ENCODE peak calls at places on chromosomes 1 and 21, in seven cellular contexts. H is NB4, S is A549, M is HCT116, D is IMR-90, F is prostate gland, Q is tibial nerve. T is an unnamed sample.

GRCh38 chr1:23403038-23403336 is 21.6 kb downstream of the TCEA3 start:
- DNase-seq in H (peak), S (peak), M (peak), D (peak), F (no peak), Q (no peak), T (peak)

GRCh38 chr1:56517404-56518130 is 61.8 kb downstream of the PLPP3 start:
- DNase-seq in H (no peak), S (no peak), M (no peak), D (no peak), F (no peak), Q (no peak), T (no peak)

GRCh38 chr1:7121622-7121988 is 336.4 kb downstream of the CAMTA1 start:
- DNase-seq in H (no peak), S (no peak), M (no peak), D (no peak), F (peak), Q (no peak), T (no peak)

GRCh38 chr1:21640653-21641052 is 28.5 kb downstream of the RAP1GAP start:
- DNase-seq in H (no peak), S (no peak), M (no peak), D (no peak), F (no peak), Q (no peak), T (no peak)

GRCh38 chr1:77430966-77431735 is 149.3 kb downstream of the AK5 start:
- DNase-seq in H (peak), S (no peak), M (no peak), D (peak), F (no peak), Q (no peak), T (no peak)

GRCh38 chr1:202248861-202249260 is 55.3 kb downstream of the LGR6 start:
- DNase-seq in H (no peak), S (no peak), M (no peak), D (no peak), F (no peak), Q (no peak), T (no peak)

GRCh38 chr1:81052162-81052561 is 748.6 kb upstream of the ADGRL2 start:
- DNase-seq in H (no peak), S (no peak), M (no peak), D (no peak), F (no peak), Q (no peak), T (no peak)

GRCh38 chr1:14165289-14165867 is 433.1 kb upstream of the KAZN start:
- DNase-seq in H (no peak), S (no peak), M (no peak), D (no peak), F (no peak), Q (no peak), T (no peak)

GRCh38 chr1:156509424-156510035 is 9.0 kb upstream of the MEF2D start:
- DNase-seq in H (no peak), S (no peak), M (no peak), D (no peak), F (no peak), Q (no peak), T (no peak)

GRCh38 chr1:101365186-101365585 is 128.4 kb downstream of the S1PR1 start:
- DNase-seq in H (no peak), S (no peak), M (no peak), D (peak), F (no peak), Q (no peak), T (no peak)

GRCh38 chr1:70583522-70583921 is 172.5 kb downstream of the CTH start:
- DNase-seq in H (no peak), S (no peak), M (no peak), D (no peak), F (no peak), Q (no peak), T (no peak)

GRCh38 chr1:167738158-167738557 is 16.4 kb downstream of the MPZL1 start:
- DNase-seq in H (no peak), S (no peak), M (no peak), D (peak), F (no peak), Q (no peak), T (no peak)

GRCh38 chr1:197465528-197466205 is 197.6 kb downstream of the CRB1 start:
- DNase-seq in H (no peak), S (no peak), M (no peak), D (no peak), F (no peak), Q (no peak), T (no peak)

GRCh38 chr1:223401873-223402789 is 8.9 kb downstream of the CCDC185 start:
- DNase-seq in H (no peak), S (peak), M (peak), D (peak), F (no peak), Q (no peak), T (no peak)

GRCh38 chr1:20080441-20081330 is 10.7 kb downstream of the PLA2G5 start:
- DNase-seq in H (peak), S (no peak), M (no peak), D (no peak), F (no peak), Q (no peak), T (no peak)

GRCh38 chr1:117164209-117164608 is 42.7 kb upstream of the TRIM45 start:
- DNase-seq in H (no peak), S (no peak), M (no peak), D (no peak), F (no peak), Q (no peak), T (no peak)

GRCh38 chr21:22019766-22020165 is 1021.6 kb downstream of the NCAM2 start:
- DNase-seq in H (no peak), S (no peak), M (no peak), D (peak), F (no peak), Q (no peak), T (no peak)

GRCh38 chr1:178530037-178530402 is 17.1 kb downstream of the TEX35 start:
- DNase-seq in H (no peak), S (peak), M (peak), D (peak), F (no peak), Q (no peak), T (no peak)

GRCh38 chr1:28887418-28887834 is 26.9 kb upstream of the EPB41 start:
- DNase-seq in H (peak), S (no peak), M (no peak), D (no peak), F (no peak), Q (no peak), T (peak)

GRCh38 chr1:117167402-117167801 is 43.3 kb downstream of the VTCN1 start:
- DNase-seq in H (no peak), S (no peak), M (no peak), D (no peak), F (no peak), Q (no peak), T (no peak)

GRCh38 chr1:226990133-226990716 is 50.1 kb downstream of the COQ8A start:
- DNase-seq in H (no peak), S (no peak), M (no peak), D (no peak), F (no peak), Q (no peak), T (peak)

GRCh38 chr1:12447849-12448312 is 170.1 kb downstream of the DHRS3 start:
- DNase-seq in H (no peak), S (no peak), M (no peak), D (peak), F (no peak), Q (no peak), T (no peak)

GRCh38 chr21:45330075-45330781 is 42.5 kb upstream of the POFUT2 start:
- DNase-seq in H (no peak), S (peak), M (no peak), D (peak), F (no peak), Q (no peak), T (no peak)

GRCh38 chr21:34839070-34839820 is 170.5 kb downstream of the CLIC6 start:
- DNase-seq in H (peak), S (no peak), M (no peak), D (no peak), F (no peak), Q (no peak), T (no peak)
- TF ChIP-seq POLR2A in H (no peak), S (no peak), M (no peak), D (no peak), F (no peak), Q (no peak), T (no peak)

DNA sequence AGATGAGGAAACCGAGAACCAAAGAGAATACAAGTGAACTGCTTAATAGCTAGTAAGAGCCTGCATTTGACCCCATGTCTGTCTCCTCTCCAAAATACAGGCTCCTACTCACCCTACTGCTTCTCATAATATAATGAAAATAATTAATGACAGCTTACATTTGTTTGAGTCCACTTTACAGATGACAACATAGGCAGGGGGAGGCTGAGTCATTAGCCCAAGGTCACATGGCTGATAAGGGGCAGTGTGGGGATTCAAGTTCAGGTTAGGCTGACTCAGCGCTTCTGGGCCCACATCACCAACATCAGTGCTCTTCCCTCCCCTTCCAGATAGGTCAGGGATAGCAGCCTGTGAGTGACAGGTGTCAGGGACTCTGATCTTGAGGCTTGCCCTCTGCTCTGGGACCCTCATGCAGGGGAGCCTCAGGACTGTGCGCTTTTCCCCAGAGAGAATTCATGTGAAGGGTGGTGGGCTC is 16.2 kb downstream of the AZIN2 start:
- DNase-seq in H (no peak), S (no peak), M (no peak), D (peak), F (no peak), Q (no peak), T (no peak)
- H3K4me3 ChIP-seq in H (no peak), S (no peak), M (no peak), D (no peak), F (no peak), Q (no peak), T (no peak)

DNA sequence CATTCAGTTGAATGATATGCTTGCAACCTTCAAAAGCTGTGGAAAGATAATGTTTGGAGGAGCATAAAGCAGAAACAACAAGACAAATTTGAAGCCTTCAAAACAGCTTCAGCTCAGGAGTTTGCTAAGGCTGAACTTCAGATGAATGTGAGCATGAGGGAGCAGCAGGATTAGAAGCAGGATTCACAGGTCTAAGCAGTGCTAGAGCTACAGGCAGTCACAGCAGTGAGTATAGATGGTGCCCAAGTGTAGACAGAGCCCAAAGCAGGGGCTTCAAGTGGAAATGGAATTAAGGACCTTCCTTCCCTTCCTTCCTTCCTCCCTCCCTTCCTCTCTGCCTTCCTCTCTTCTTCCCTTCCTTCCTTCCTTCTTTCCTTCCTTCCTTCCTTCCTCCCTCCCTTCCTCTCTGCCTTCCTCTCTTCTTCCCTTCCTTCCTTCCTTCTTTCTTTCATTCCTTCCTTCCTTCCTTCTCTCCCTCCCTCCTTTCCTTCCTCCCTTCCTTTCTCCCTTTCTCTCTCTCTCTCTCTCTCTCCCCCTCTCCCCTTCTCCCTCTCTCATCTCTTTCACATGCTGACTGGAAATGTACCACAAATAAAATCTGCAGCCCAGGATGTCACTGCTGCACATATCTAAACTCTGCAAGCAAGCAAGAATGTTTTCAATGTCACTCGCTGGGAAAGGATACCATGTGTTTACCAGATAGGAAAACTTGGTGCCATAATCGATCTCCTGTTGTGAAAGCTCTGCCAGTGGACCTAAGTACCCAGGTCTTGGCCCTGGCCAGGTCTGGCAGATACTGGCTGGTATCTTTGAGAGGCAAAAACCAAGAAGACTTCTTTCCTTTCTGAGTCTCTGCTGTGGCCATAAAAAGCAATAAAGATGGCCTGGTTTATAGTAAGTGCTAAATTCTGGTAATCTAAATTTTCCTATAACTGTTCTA is 13.1 kb upstream of the SLC30A10 start:
- DNase-seq in H (no peak), S (no peak), M (no peak), D (no peak), F (no peak), Q (no peak), T (no peak)
- TF ChIP-seq POLR2A in H (no peak), S (no peak), M (no peak), D (no peak), F (no peak), Q (no peak), T (no peak)

GRCh38 chr1:152189657-152190442 is 30.8 kb upstream of the RPTN start:
- DNase-seq in H (peak), S (peak), M (peak), D (peak), F (peak), Q (peak), T (peak)
- H3K4me3 ChIP-seq in H (no peak), S (peak), M (no peak), D (no peak), F (peak), Q (peak), T (no peak)

GRCh38 chr1:153919879-153920852 is 2.6 kb downstream of the GATAD2B start:
- DNase-seq in H (peak), S (peak), M (no peak), D (peak), F (no peak), Q (no peak), T (no peak)

GRCh38 chr1:153921080-153921802 is 1.5 kb downstream of the GATAD2B start:
- DNase-seq in H (no peak), S (no peak), M (no peak), D (no peak), F (no peak), Q (no peak), T (no peak)

GRCh38 chr1:153921803-153922075 is 1.0 kb downstream of the GATAD2B start:
- DNase-seq in H (no peak), S (no peak), M (no peak), D (no peak), F (peak), Q (no peak), T (no peak)

GRCh38 chr1:153922076-153922837 is 515 bp downstream of the GATAD2B start:
- DNase-seq in H (peak), S (no peak), M (no peak), D (no peak), F (peak), Q (no peak), T (no peak)

GRCh38 chr1:153922838-153923652 is at the start of gene GATAD2B:
- DNase-seq in H (peak), S (peak), M (peak), D (peak), F (peak), Q (peak), T (peak)
- TF ChIP-seq POLR2A in H (peak), S (peak), M (peak), D (peak), F (peak), Q (peak), T (peak)

DNA sequence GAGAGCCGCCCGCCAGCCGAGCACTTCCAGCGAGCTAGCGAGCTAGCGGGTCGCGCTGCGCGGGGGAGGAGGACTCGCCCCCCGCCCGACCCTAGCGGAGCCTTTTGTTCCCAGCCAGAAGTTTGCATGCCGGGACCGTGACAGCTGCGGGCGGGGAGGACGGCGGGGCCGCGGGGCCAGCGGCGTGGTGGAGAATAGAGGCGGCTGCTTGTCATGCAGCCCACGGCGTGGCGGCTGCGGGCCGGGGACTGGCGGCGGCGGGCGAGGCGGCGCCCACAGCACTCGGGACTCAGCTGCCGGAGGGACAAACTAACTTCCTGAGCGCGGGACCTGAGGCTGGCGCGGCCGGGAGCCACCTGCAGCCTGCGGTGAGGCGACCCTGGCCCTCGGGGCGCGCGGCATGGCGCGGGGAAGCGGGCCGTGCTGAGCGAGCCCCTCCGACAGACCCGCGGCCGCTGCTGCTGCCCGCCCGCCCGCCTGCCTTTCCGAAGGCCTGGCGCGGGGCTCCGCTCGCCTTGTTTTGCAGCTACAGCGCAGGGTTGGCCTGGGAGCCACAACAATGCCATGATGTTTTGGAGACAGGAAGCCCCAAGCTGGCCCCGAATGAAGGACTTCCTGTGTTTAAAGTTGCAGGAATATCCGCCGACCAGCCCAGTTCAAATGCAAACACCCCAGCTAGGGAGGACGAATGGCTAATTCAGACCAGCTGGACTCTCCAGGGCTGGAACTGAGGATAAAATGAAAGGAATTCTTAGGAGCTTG is 82.2 kb upstream of the BMP8A start:
- DNase-seq in H (peak), S (peak), M (no peak), D (peak), F (no peak), Q (peak), T (peak)
- H3K4me3 ChIP-seq in H (peak), S (peak), M (peak), D (peak), F (peak), Q (peak), T (peak)

DNA sequence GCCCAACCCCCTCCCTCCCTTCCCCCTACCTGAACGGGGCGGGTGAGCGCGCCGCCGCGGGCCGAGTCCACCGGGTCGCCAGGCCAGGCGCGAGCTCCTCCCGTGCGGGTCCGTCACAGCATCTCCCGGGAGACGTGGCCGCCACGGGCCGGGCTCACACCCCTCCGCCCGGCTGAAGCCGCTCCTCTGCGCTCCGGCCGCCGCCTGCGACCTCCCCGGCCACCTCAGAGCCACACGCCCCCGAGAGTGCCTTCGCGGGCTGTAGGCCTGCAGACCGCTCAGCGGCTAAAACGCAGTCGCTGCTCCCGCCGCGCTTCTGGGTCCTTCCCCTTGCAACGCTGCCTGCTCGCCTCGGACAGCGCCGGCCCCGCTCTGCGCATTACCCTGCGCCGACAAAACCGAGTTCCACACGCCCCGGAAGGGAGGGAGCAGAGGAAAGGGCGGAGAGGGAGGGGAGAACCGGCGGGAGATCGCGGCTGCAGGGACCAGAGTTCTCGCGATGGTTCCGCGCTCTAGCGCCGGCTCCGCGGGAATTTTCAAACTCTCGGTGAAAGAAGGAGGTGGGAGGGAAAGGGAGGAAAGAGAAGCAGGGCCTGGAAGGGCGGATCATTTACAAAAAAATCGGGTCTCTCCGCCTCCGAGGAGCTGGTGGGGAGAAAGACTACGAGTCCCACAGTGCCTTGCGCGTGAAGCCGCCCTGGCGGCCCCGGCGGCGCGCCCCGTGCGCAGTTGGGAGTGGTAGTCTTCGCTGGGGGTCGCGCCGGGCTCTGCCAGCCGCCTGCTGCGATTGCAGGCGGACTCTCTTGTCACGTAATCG is at the start of gene AHCTF1:
- DNase-seq in H (peak), S (peak), M (peak), D (peak), F (peak), Q (peak), T (peak)
- TF ChIP-seq POLR2A in H (peak), S (peak), M (peak), D (peak), F (peak), Q (peak), T (peak)

GRCh38 chr21:26177741-26178452 is 7.3 kb upstream of the APP start:
- DNase-seq in H (no peak), S (no peak), M (no peak), D (no peak), F (no peak), Q (no peak), T (no peak)
- H3K4me3 ChIP-seq in H (no peak), S (no peak), M (no peak), D (no peak), F (no peak), Q (no peak), T (no peak)

DNA sequence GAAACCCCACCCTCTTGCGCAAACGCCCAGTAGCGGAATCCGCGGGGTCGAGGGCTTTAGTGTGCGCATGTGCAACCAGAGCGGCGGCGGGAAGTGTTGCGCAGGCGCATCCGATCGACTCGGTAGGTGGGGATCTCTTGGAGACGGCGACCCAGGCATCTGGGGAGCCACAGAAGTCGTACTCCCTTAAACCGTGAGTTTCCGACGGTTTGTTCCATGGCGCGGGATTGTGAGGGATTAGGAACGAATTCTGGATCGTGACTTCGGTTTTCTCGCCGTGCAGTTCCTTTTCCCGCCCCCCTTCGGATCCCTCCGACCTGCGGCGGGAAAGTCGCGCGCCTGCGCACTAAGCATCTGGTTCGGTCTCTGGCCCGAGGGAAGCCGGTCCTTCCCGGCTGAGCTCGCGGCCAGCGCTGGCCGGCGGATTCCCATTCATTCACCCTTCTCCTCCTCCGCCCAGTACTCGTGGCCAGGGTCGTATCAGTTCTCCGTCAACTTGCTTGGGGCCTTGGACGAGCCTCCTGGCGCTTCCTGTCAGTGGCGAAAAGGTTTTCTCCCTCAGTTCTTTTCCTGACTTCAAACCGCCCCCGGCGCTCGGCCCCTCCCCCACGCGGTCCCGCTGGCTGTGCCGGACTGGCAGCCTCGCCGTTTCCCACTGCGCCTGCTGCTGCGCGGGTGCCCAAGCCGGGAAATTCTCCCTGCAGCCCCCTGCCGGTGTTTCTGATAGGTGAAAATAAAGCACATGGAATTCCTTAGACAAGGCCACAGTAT is at the start of gene CDC7:
- DNase-seq in H (peak), S (peak), M (peak), D (peak), F (peak), Q (peak), T (peak)
- TF ChIP-seq POLR2A in H (peak), S (peak), M (peak), D (peak), F (no peak), Q (no peak), T (peak)

GRCh38 chr1:88900883-88901282 is 9.5 kb upstream of the GTF2B start:
- DNase-seq in H (no peak), S (no peak), M (no peak), D (no peak), F (no peak), Q (no peak), T (no peak)
- H3K4me3 ChIP-seq in H (no peak), S (no peak), M (no peak), D (no peak), F (no peak), Q (no peak), T (no peak)